ENCODE peak calls at places on chromosomes 11 and 22, in six cellular contexts. One of them, this sample, is unnamed.

GRCh38 chr22:37368058-37368457 is 59.2 kb downstream of the ELFN2 start:
- DNase-seq in GM13977: no peak
- DNase-seq in GM23248: no peak
- DNase-seq in NCI-H2029: no peak
- DNase-seq in NCI-H510A treated with DMSO at 0.1 percent for 48 hours: no peak
- DNase-seq in NCI-H774: no peak
- DNase-seq in this sample: no peak

GRCh38 chr11:82732734-82733443 is 775 bp downstream of the FAM181B start:
- DNase-seq in NCI-H510A treated with DMSO at 0.1 percent for 48 hours: peak; percentile 9
- DNase-seq in GM13977: peak; percentile 53
- DNase-seq in GM23248: peak; percentile 18
- DNase-seq in NCI-H2029: no peak
- DNase-seq in NCI-H774: peak; percentile 48
- DNase-seq in this sample: no peak

GRCh38 chr22:31882971-31883370 is 61.4 kb upstream of the YWHAH start:
- DNase-seq in NCI-H510A treated with DMSO at 0.1 percent for 48 hours: no peak
- DNase-seq in NCI-H774: no peak
- DNase-seq in GM13977: no peak
- DNase-seq in GM23248: no peak
- DNase-seq in NCI-H2029: no peak
- DNase-seq in this sample: no peak

GRCh38 chr22:19407649-19408606 is 23.6 kb downstream of the HIRA start:
- DNase-seq in NCI-H2029: no peak
- DNase-seq in GM13977: no peak
- DNase-seq in NCI-H510A treated with DMSO at 0.1 percent for 48 hours: no peak
- DNase-seq in NCI-H774: no peak
- DNase-seq in GM23248: peak; percentile 9
- DNase-seq in this sample: no peak

GRCh38 chr11:69375316-69376154 is 81.6 kb downstream of the MYEOV start:
- DNase-seq in GM23248: no peak
- DNase-seq in NCI-H2029: no peak
- DNase-seq in NCI-H510A treated with DMSO at 0.1 percent for 48 hours: no peak
- DNase-seq in GM13977: no peak
- DNase-seq in NCI-H774: no peak
- DNase-seq in this sample: no peak

GRCh38 chr11:14446701-14447169 is 52.9 kb downstream of the COPB1 start:
- DNase-seq in GM13977: peak; percentile 19
- DNase-seq in GM23248: peak; percentile 80
- DNase-seq in NCI-H2029: no peak
- DNase-seq in NCI-H774: no peak
- DNase-seq in NCI-H510A treated with DMSO at 0.1 percent for 48 hours: no peak
- DNase-seq in this sample: peak; percentile 76

GRCh38 chr22:46592390-46592872 is 27.8 kb upstream of the GRAMD4 start:
- DNase-seq in GM23248: peak; percentile 89
- DNase-seq in NCI-H774: no peak
- DNase-seq in NCI-H510A treated with DMSO at 0.1 percent for 48 hours: no peak
- DNase-seq in NCI-H2029: no peak
- DNase-seq in GM13977: peak; percentile 80
- DNase-seq in this sample: peak; percentile 46

GRCh38 chr22:22024440-22024839 is 41.9 kb upstream of the TOP3B start:
- DNase-seq in GM23248: no peak
- DNase-seq in NCI-H774: no peak
- DNase-seq in NCI-H510A treated with DMSO at 0.1 percent for 48 hours: no peak
- DNase-seq in NCI-H2029: no peak
- DNase-seq in GM13977: no peak
- DNase-seq in this sample: no peak

GRCh38 chr11:74004694-74005615 is 3.9 kb downstream of the UCP3 start:
- DNase-seq in GM13977: no peak
- DNase-seq in NCI-H2029: peak; percentile 34
- DNase-seq in GM23248: no peak
- DNase-seq in NCI-H774: no peak
- DNase-seq in NCI-H510A treated with DMSO at 0.1 percent for 48 hours: peak; percentile 24
- DNase-seq in this sample: no peak

GRCh38 chr11:73141031-73141308 is 1.1 kb downstream of the FCHSD2 start:
- DNase-seq in NCI-H774: no peak
- DNase-seq in GM13977: peak; percentile 39
- DNase-seq in NCI-H510A treated with DMSO at 0.1 percent for 48 hours: no peak
- DNase-seq in NCI-H2029: no peak
- DNase-seq in GM23248: peak; percentile 58
- DNase-seq in this sample: no peak

GRCh38 chr11:80317612-80318011 is 876.8 kb upstream of the TENM4 start:
- DNase-seq in GM13977: no peak
- DNase-seq in NCI-H774: no peak
- DNase-seq in NCI-H2029: no peak
- DNase-seq in GM23248: no peak
- DNase-seq in NCI-H510A treated with DMSO at 0.1 percent for 48 hours: no peak
- DNase-seq in this sample: no peak

GRCh38 chr11:73426184-73426845 is 50.1 kb downstream of the RELT start:
- DNase-seq in GM23248: peak; percentile 24
- DNase-seq in NCI-H2029: no peak
- DNase-seq in NCI-H774: no peak
- DNase-seq in NCI-H510A treated with DMSO at 0.1 percent for 48 hours: no peak
- DNase-seq in GM13977: no peak
- DNase-seq in this sample: no peak

GRCh38 chr11:82718307-82718706 is 15.4 kb downstream of the FAM181B start:
- DNase-seq in GM23248: peak; percentile 82
- DNase-seq in NCI-H510A treated with DMSO at 0.1 percent for 48 hours: peak; percentile 57
- DNase-seq in GM13977: peak; percentile 49
- DNase-seq in NCI-H2029: peak; percentile 8
- DNase-seq in NCI-H774: peak; percentile 64
- DNase-seq in this sample: peak; percentile 6

GRCh38 chr11:111422494-111423249 is 43.6 kb upstream of the POU2AF1 start:
- DNase-seq in GM13977: peak; percentile 46
- DNase-seq in NCI-H2029: peak; percentile 49
- DNase-seq in GM23248: peak; percentile 62
- DNase-seq in NCI-H774: peak; percentile 37
- DNase-seq in NCI-H510A treated with DMSO at 0.1 percent for 48 hours: peak; percentile 81
- DNase-seq in this sample: no peak